ENCODE peak calls at places on chromosomes 13 and 19, in eight cellular contexts. D is AG04450; H is left ventricle myocardium inferior; U is CD4-positive, alpha-beta T cell; E is cardiac muscle cell; Z is kidney; L is OCI-LY7; P is fibroblast of lung. F is an unnamed sample. For H3K9me3, the result is how much of the 10 kb centered on the place peaks cover.

GRCh38 chr13:33099860-33100259 is 83.6 kb downstream of the KL start:
- DNase-seq in E (no peak), D (no peak), Z (no peak), L (no peak), U (no peak), P (no peak), H (no peak), F (no peak)

GRCh38 chr19:44684892-44685847 is 13.8 kb upstream of the CEACAM16 start:
- DNase-seq in E (no peak), Z (no peak), D (peak), H (no peak), P (peak), L (no peak), U (no peak), F (no peak)

GRCh38 chr19:46499692-46500091 is 4.0 kb upstream of the PNMA8B start:
- DNase-seq in P (no peak), Z (no peak), L (no peak), D (no peak), H (no peak), U (no peak), E (no peak), F (no peak)

GRCh38 chr13:75514080-75515040 is 23.3 kb downstream of the COMMD6 start:
- DNase-seq in L (no peak), P (peak), U (no peak), H (no peak), E (no peak), Z (no peak), D (no peak), F (no peak)

GRCh38 chr13:112735791-112736190 is 46.0 kb downstream of the ATP11A start:
- DNase-seq in L (no peak), Z (no peak), H (no peak), U (no peak), D (no peak), E (no peak), P (no peak), F (no peak)

GRCh38 chr13:73177911-73178565 is 119.2 kb downstream of the KLF5 start:
- DNase-seq in D (no peak), P (no peak), Z (no peak), H (no peak), E (no peak), L (no peak), U (no peak), F (no peak)

GRCh38 chr13:69194130-69194529 is 913.5 kb upstream of the ATXN8OS start:
- DNase-seq in Z (no peak), P (no peak), L (no peak), D (no peak), E (no peak), U (no peak), H (no peak), F (no peak)

GRCh38 chr13:36885901-36886300 is 34.1 kb downstream of the SMAD9 start:
- DNase-seq in D (no peak), L (no peak), E (peak), U (no peak), Z (no peak), H (no peak), P (no peak), F (no peak)

GRCh38 chr19:38293281-38293680 is 10.8 kb upstream of the C19orf33 start:
- DNase-seq in Z (no peak), H (no peak), E (no peak), L (no peak), D (no peak), P (no peak), U (no peak), F (no peak)

GRCh38 chr13:84896128-84896527 is 903.1 kb downstream of the SLITRK6 start:
- DNase-seq in Z (no peak), P (peak), H (no peak), D (peak), L (peak), U (no peak), E (peak), F (no peak)

GRCh38 chr13:94239135-94239534 is 240.3 kb downstream of the DCT start:
- DNase-seq in E (no peak), L (no peak), P (peak), D (peak), U (no peak), H (no peak), Z (no peak), F (no peak)

GRCh38 chr13:43245374-43245964 is 222.1 kb downstream of the DNAJC15 start:
- DNase-seq in Z (no peak), U (no peak), L (no peak), P (peak), D (peak), E (no peak), H (no peak), F (no peak)

GRCh38 chr19:1465191-1466016 is 13.6 kb downstream of the C19orf25 start:
- DNase-seq in Z (peak), L (no peak), H (no peak), P (peak), E (peak), U (no peak), D (no peak), F (peak)

GRCh38 chr19:12790628-12791344 is 500 bp upstream of the JUNB start:
- DNase-seq in P (no peak), E (no peak), Z (no peak), H (no peak), L (peak), U (no peak), D (no peak), F (no peak)

GRCh38 chr13:96822900-96823299 is 171.4 kb downstream of the OXGR1 start:
- DNase-seq in H (no peak), L (peak), P (peak), Z (no peak), D (no peak), E (peak), U (no peak), F (peak)

GRCh38 chr13:112740502-112741131 is 50.8 kb downstream of the ATP11A start:
- DNase-seq in P (peak), H (peak), E (peak), D (peak), Z (peak), L (no peak), U (no peak), F (no peak)

GRCh38 chr19:2603320-2603719 is 99.2 kb downstream of the GNG7 start:
- DNase-seq in Z (peak), E (peak), H (peak), D (no peak), U (no peak), P (peak), L (no peak), F (no peak)

GRCh38 chr13:34466301-34466700 is 475.8 kb upstream of the NBEA start:
- DNase-seq in L (no peak), D (no peak), Z (no peak), E (no peak), H (no peak), U (no peak), P (no peak), F (no peak)

GRCh38 chr13:39596176-39596575 is 6.8 kb downstream of the LHFPL6 start:
- DNase-seq in L (no peak), U (no peak), P (no peak), E (no peak), H (no peak), D (no peak), Z (no peak), F (no peak)

DNA sequence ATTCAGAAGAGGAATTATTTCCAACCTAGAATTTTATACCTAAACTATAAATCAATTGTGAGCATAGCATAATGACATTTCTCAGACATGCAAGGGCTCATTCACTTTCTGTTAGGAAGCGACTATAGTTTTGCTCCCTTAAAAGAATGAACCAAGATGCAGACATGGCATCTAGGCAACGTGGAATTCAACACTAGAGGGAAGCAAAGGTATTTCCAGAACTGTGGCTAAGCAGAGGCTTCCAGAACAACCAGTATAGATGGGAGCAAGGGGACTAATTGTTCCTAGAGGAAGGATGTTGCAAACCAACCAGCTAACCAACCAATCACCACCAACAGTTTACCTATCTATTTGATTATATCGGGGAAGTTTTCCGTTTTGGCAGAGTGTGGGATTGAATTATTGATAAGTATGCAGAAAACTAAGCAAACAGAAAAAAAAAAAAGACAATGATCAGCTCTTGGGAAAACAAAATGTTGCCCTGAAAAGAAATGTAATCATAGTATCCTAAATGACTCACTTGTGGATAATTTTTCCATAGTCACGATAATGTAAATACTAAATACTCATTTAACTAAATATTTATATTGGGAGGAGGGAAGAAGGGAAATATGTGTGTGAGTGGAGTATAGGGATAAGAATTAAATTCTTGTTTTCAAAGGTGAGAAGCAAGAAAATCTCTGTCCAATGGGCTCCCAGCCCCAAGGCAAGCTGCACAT is 21.1 kb downstream of the ARL11 start:
- DNase-seq in Z (no peak), H (no peak), D (no peak), L (no peak), U (no peak), P (peak), E (peak), F (no peak)
- TF ChIP-seq CTCF in Z (no peak), H (peak), D (peak), L (no peak), U (no peak), P (peak), E (peak), F (no peak)

GRCh38 chr13:100633461-100633860 is 41.1 kb downstream of the TMTC4 start:
- DNase-seq in E (no peak), H (no peak), P (peak), L (no peak), D (peak), U (no peak), Z (no peak), F (no peak)
- H3K27ac ChIP-seq in E (no peak), H (no peak), P (peak), L (no peak), D (peak), U (no peak), Z (no peak), F (no peak)

GRCh38 chr19:27775395-27775794 is 1437.6 kb downstream of the UQCRFS1 start:
- DNase-seq in L (peak), H (no peak), P (no peak), Z (no peak), E (no peak), U (no peak), D (no peak), F (no peak)

GRCh38 chr19:27772059-27772458 is 1440.9 kb downstream of the UQCRFS1 start:
- DNase-seq in P (no peak), H (no peak), L (no peak), E (no peak), U (no peak), D (no peak), Z (no peak), F (no peak)

GRCh38 chr19:27774337-27774736 is 1438.6 kb downstream of the UQCRFS1 start:
- DNase-seq in H (no peak), U (no peak), E (no peak), P (no peak), L (peak), Z (no peak), D (no peak), F (no peak)

GRCh38 chr19:27774827-27775226 is 1438.1 kb downstream of the UQCRFS1 start:
- DNase-seq in U (no peak), L (peak), P (no peak), Z (no peak), D (no peak), E (no peak), H (no peak), F (no peak)

GRCh38 chr19:27773318-27774094 is 1439.4 kb downstream of the UQCRFS1 start:
- DNase-seq in P (no peak), E (no peak), D (no peak), Z (no peak), U (no peak), H (no peak), L (no peak), F (no peak)
- H3K9me3 ChIP-seq in P (under half), E (under half), D (under half), Z (under half), U (half or more), H (under half), L (under half), F (under half)

GRCh38 chr19:30342901-30343300 is 29.3 kb upstream of the ZNF536 start:
- DNase-seq in P (no peak), L (no peak), H (no peak), D (no peak), E (no peak), Z (no peak), U (no peak), F (no peak)

GRCh38 chr19:30345686-30346085 is 26.5 kb upstream of the ZNF536 start:
- DNase-seq in U (no peak), H (no peak), D (no peak), P (no peak), E (no peak), L (no peak), Z (peak), F (no peak)

GRCh38 chr19:30341646-30342201 is 30.5 kb upstream of the ZNF536 start:
- DNase-seq in L (no peak), Z (no peak), U (no peak), P (no peak), D (no peak), H (no peak), E (no peak), F (no peak)

GRCh38 chr19:30340724-30341595 is 31.2 kb upstream of the ZNF536 start:
- DNase-seq in U (no peak), Z (no peak), P (peak), D (no peak), H (no peak), E (no peak), L (no peak), F (no peak)

DNA sequence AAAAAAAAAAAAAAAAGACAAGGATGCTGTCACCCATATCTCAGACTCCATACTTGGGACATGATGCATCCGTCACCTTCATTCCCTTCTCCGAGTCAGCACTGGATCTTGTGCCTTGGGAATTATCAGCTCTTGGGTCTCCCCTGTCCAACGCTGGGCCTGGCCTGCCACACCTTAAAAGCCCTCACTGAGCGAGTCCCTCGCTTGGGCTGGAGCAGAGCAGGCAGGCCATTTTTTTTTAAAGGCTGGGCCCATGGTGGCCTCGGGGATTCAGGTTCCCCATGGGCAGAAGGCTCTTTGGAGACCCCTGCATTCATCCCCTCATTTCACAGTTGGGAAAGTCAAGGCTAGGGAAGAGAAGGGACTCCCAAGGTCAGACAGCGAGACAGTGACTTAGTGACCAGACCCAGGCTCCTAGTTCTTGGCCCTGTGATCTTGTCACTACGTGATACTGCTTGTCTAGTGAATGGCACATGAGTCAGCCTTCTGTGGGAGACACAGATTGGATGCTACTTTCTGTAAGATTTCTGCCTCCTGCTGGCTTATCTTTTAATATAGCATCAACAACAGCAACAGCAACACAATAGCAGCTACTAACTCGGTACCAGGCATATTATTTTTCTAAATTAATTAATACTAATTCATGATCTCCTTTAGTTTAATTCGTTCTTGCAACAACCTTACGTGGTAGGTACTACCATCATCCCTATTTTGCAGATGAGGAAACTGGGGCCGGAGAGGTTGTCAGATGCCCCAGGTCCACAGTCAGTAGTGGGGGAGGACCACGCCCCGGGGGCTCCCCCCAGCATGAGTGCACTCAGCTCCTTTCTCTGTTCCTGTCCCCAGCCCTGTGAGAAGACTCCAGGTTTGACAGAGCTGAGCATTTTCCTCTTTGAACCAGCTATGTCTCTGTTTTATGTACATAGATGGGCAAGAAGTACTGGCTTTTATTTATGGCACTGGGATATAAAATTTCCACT is 27.4 kb upstream of the ZNF536 start:
- DNase-seq in U (no peak), Z (no peak), L (no peak), D (no peak), H (no peak), P (no peak), E (no peak), F (no peak)
- TF ChIP-seq CTCF in U (no peak), Z (no peak), L (no peak), D (no peak), H (no peak), P (no peak), E (no peak), F (no peak)

DNA sequence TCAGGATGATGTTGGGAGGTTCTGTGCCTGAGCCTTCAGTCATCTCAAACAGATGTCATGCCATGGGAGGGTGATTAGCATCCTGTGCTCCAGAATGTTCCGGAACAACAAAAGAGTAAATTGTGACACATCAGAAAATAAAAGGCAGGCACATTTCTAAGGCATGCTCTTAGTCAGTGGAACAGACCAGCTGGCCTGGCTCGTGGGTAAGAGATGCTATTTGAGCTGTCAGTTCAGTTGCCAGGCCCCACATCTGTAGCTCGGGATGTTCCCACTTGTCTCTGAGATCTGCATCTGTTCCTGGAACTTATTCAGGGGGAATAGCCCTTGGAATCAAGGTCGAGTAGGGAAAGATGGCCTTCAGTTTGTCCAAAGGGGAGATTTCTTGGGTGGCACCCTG is 26.0 kb downstream of the OLFM4 start:
- DNase-seq in Z (no peak), E (no peak), L (no peak), D (no peak), H (no peak), U (no peak), P (no peak), F (no peak)
- H3K27ac ChIP-seq in Z (no peak), E (no peak), L (no peak), D (no peak), H (no peak), U (no peak), P (no peak), F (no peak)

GRCh38 chr13:18948664-18949488 is 232.7 kb downstream of the TUBA3C start:
- DNase-seq in Z (peak), L (no peak), E (no peak), U (no peak), D (no peak), P (no peak), H (no peak), F (no peak)

GRCh38 chr13:18948012-18948663 is 233.5 kb downstream of the TUBA3C start:
- DNase-seq in D (no peak), L (no peak), E (no peak), U (no peak), P (no peak), Z (no peak), H (no peak), F (no peak)

GRCh38 chr13:18944501-18945068 is 237.0 kb downstream of the TUBA3C start:
- DNase-seq in D (no peak), E (no peak), Z (peak), H (no peak), U (no peak), L (no peak), P (no peak), F (no peak)

GRCh38 chr13:18947376-18947977 is 234.1 kb downstream of the TUBA3C start:
- DNase-seq in U (no peak), H (no peak), P (no peak), E (no peak), L (no peak), Z (no peak), D (no peak), F (no peak)

GRCh38 chr13:18946738-18947137 is 234.9 kb downstream of the TUBA3C start:
- DNase-seq in H (no peak), D (no peak), U (no peak), L (no peak), Z (peak), E (no peak), P (no peak), F (no peak)
- H3K9me3 ChIP-seq in H (under half), D (half or more), U (under half), L (under half), Z (under half), E (under half), P (under half), F (under half)

DNA sequence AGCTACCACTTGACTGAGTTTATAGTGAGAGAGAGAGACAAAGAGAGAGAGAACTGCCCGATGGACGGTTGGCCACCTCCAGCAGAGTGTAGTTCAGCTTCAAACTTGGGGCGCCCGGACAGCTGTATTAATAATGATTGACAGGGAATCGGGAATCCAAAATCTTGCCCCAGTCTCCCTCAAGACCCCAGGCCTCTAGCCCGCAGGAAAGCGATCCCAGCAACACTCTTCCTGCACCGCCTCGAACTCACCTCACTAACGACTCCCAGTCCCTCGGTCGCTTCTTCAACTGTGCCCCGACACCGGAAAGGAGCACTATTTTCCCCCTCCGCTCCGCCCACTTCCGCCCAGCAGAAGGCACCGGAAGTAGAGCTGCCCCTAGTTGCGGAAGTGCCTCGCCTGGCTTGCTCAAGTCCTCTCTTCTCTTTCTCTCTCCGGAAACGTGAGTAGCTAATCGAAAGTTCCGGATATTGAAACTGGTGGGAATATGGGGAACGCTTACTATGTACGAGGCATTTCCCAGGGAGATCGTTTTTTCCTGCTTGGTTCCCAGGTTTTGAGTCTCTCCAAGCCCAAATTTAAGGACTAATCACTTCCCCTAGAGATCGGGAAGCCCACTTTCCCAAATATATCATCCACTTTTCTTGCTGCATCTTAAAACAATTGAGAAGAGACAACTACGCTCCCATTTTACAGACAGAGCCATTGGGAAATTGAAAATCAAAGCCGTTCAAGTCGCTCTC is at the start of gene NOSIP:
- DNase-seq in E (peak), L (peak), Z (peak), D (peak), P (peak), H (peak), U (peak), F (peak)
- TF ChIP-seq CTCF in E (no peak), L (no peak), Z (peak), D (no peak), P (no peak), H (peak), U (no peak), F (no peak)

F was measured in pancreas.